ENCODE peak calls at places on chromosomes 5 and 9, in seven cellular contexts. V is Peyer's patch, W is suprapubic skin, X is IMR-90, H is K562, L is right lobe of liver, U is tibial nerve. Z is an unnamed sample. For H3K4me1, the result is how much of the 10 kb centered on the place peaks cover.

GRCh38 chr5:34491251-34491620 is 164.9 kb upstream of the RAI14 start:
- DNase-seq in V (no peak), W (no peak), X (peak), H (no peak), L (no peak), U (no peak), Z (no peak)

GRCh38 chr9:110351009-110351467 is 13.4 kb upstream of the TXNDC8 start:
- DNase-seq in V (no peak), W (no peak), X (peak), H (peak), L (no peak), U (no peak), Z (no peak)

GRCh38 chr9:111386386-111386785 is 56.4 kb upstream of the OR2K2 start:
- DNase-seq in V (no peak), W (no peak), X (no peak), H (no peak), L (no peak), U (no peak), Z (no peak)

GRCh38 chr9:78054180-78054579 is 22.6 kb upstream of the GNAQ start:
- DNase-seq in V (no peak), W (no peak), X (no peak), H (no peak), L (no peak), U (no peak), Z (no peak)

GRCh38 chr5:122102825-122103224 is 24.8 kb upstream of the LOX start:
- DNase-seq in V (no peak), W (no peak), X (peak), H (no peak), L (no peak), U (no peak), Z (no peak)

GRCh38 chr5:170429014-170429413 is 39.8 kb upstream of the KCNMB1 start:
- DNase-seq in V (no peak), W (no peak), X (no peak), H (no peak), L (no peak), U (no peak), Z (no peak)

GRCh38 chr5:59767753-59768159 is 125.8 kb downstream of the PDE4D start:
- DNase-seq in V (no peak), W (no peak), X (no peak), H (no peak), L (no peak), U (no peak), Z (no peak)

GRCh38 chr5:149636861-149637246 is 55.6 kb downstream of the ARHGEF37 start:
- DNase-seq in V (peak), W (no peak), X (peak), H (peak), L (peak), U (no peak), Z (no peak)

GRCh38 chr9:127384016-127384730 is 12.8 kb upstream of the SLC2A8 start:
- DNase-seq in V (no peak), W (no peak), X (no peak), H (peak), L (peak), U (no peak), Z (no peak)

GRCh38 chr5:95148453-95148852 is 136.4 kb downstream of the MCTP1 start:
- DNase-seq in V (no peak), W (no peak), X (no peak), H (no peak), L (no peak), U (no peak), Z (no peak)

GRCh38 chr5:167771565-167771964 is 519.9 kb upstream of the WWC1 start:
- DNase-seq in V (no peak), W (no peak), X (no peak), H (no peak), L (no peak), U (no peak), Z (no peak)
- H3K27ac ChIP-seq in V (no peak), W (no peak), X (no peak), H (no peak), L (no peak), U (no peak), Z (no peak)

GRCh38 chr5:78916044-78916443 is 69.1 kb downstream of the ARSB start:
- DNase-seq in V (no peak), W (no peak), X (no peak), H (no peak), L (no peak), U (no peak), Z (no peak)
- TF ChIP-seq POLR2A in V (no peak), W (no peak), X (no peak), H (no peak), L (no peak), U (no peak), Z (no peak)

GRCh38 chr9:93466416-93467061 is 13.2 kb upstream of the FAM120AOS start:
- DNase-seq in V (no peak), W (no peak), X (no peak), H (no peak), L (no peak), U (no peak), Z (no peak)

GRCh38 chr9:93464395-93464794 is 11.0 kb upstream of the FAM120AOS start:
- DNase-seq in V (no peak), W (no peak), X (no peak), H (no peak), L (no peak), U (no peak), Z (no peak)

GRCh38 chr9:93467062-93467416 is 13.7 kb upstream of the FAM120AOS start:
- DNase-seq in V (no peak), W (no peak), X (no peak), H (peak), L (no peak), U (no peak), Z (no peak)

GRCh38 chr9:93464876-93465275 is 11.5 kb upstream of the FAM120AOS start:
- DNase-seq in V (no peak), W (no peak), X (no peak), H (no peak), L (no peak), U (no peak), Z (no peak)

GRCh38 chr9:93465853-93466252 is 12.5 kb upstream of the FAM120AOS start:
- DNase-seq in V (no peak), W (no peak), X (no peak), H (no peak), L (no peak), U (no peak), Z (no peak)
- H3K4me1 ChIP-seq in V (half or more), W (half or more), X (under half), H (under half), L (under half), U (half or more), Z (half or more)

GRCh38 chr5:10222326-10222725 is 27.4 kb downstream of the ATPSCKMT start:
- DNase-seq in V (no peak), W (no peak), X (peak), H (no peak), L (no peak), U (no peak), Z (no peak)
- H3K27ac ChIP-seq in V (no peak), W (no peak), X (no peak), H (no peak), L (no peak), U (no peak), Z (no peak)

GRCh38 chr9:129637673-129638439 is 4.1 kb downstream of the ASB6 start:
- DNase-seq in V (no peak), W (no peak), X (no peak), H (no peak), L (no peak), U (no peak), Z (no peak)
- TF ChIP-seq POLR2A in V (no peak), W (no peak), X (no peak), H (peak), L (no peak), U (no peak), Z (no peak)

GRCh38 chr9:28105001-28105400 is 531.7 kb upstream of the C9orf72 start:
- DNase-seq in V (no peak), W (no peak), X (no peak), H (no peak), L (no peak), U (no peak), Z (no peak)
- H3K4me1 ChIP-seq in V (under half), W (under half), X (under half), H (under half), L (under half), U (under half), Z (under half)

GRCh38 chr9:30796806-30797205 is 1587.6 kb upstream of the ACO1 start:
- DNase-seq in V (no peak), W (no peak), X (no peak), H (no peak), L (no peak), U (no peak), Z (no peak)
- H3K27ac ChIP-seq in V (no peak), W (no peak), X (no peak), H (no peak), L (no peak), U (no peak), Z (no peak)

Z was measured in gastrocnemius medialis.